ENCODE peak calls at places on chromosome 11, in ten cellular contexts. I, H, Y, D, L, E, Z, R, P and K are unnamed samples.

GRCh38 chr11:120192831-120193625 is 17.8 kb upstream of the OAF start:
- DNase-seq in P (peak; percentile 21), Y (no peak), Z (no peak), L (no peak), E (no peak), H (peak; percentile 50), R (no peak), I (no peak), D (no peak), K (no peak)

GRCh38 chr11:35367491-35367890 is 51.9 kb downstream of the SLC1A2 start:
- DNase-seq in P (no peak), H (no peak), I (no peak), D (peak; percentile 34), R (no peak), E (no peak), L (no peak), Z (no peak), Y (no peak), K (no peak)

GRCh38 chr11:7160814-7161489 is 72.2 kb downstream of the RBMXL2 start:
- DNase-seq in H (no peak), R (peak; percentile 2), Y (no peak), I (no peak), L (no peak), D (no peak), P (no peak), E (no peak), Z (no peak), K (no peak)

GRCh38 chr11:62680825-62681240 is 2.0 kb upstream of the UBXN1 start:
- DNase-seq in Z (no peak), R (peak; percentile 66), D (peak; percentile 76), L (no peak), H (peak; percentile 69), Y (no peak), I (no peak), E (no peak), P (peak; percentile 57), K (no peak)

GRCh38 chr11:96079691-96080090 is 155.8 kb upstream of the MTMR2 start:
- DNase-seq in E (no peak), R (no peak), Y (no peak), H (no peak), P (no peak), I (no peak), L (no peak), Z (no peak), D (no peak), K (no peak)

GRCh38 chr11:121443688-121444275 is 8.3 kb upstream of the SORL1 start:
- DNase-seq in P (no peak), D (no peak), Z (no peak), E (no peak), Y (no peak), I (no peak), R (peak; percentile 75), L (no peak), H (no peak), K (no peak)

GRCh38 chr11:76190376-76190775 is 15.9 kb downstream of the WNT11 start:
- DNase-seq in D (no peak), Z (no peak), H (no peak), Y (no peak), E (no peak), R (no peak), I (no peak), P (no peak), L (no peak), K (no peak)

GRCh38 chr11:76682681-76683080 is 12.1 kb upstream of the LRRC32 start:
- DNase-seq in I (no peak), R (no peak), H (no peak), Y (no peak), P (no peak), L (no peak), E (no peak), D (no peak), Z (no peak), K (no peak)

GRCh38 chr11:120057595-120058581 is 80.0 kb downstream of the TRIM29 start:
- DNase-seq in D (no peak), P (no peak), E (no peak), I (no peak), L (no peak), H (no peak), R (no peak), Z (no peak), Y (no peak), K (no peak)

GRCh38 chr11:7597620-7598019 is 75.7 kb downstream of the CYB5R2 start:
- DNase-seq in L (no peak), D (no peak), P (no peak), Z (no peak), R (no peak), Y (no peak), H (peak; percentile 86), I (peak; percentile 65), E (no peak), K (no peak)

GRCh38 chr11:32391965-32392553 is 43.3 kb downstream of the WT1 start:
- DNase-seq in D (peak; percentile 41), R (no peak), Y (no peak), Z (no peak), E (no peak), I (no peak), H (no peak), P (no peak), L (no peak), K (no peak)

GRCh38 chr11:40129276-40129675 is 1330.2 kb downstream of the LRRC4C start:
- DNase-seq in E (no peak), D (no peak), L (no peak), Y (no peak), I (peak; percentile 19), P (no peak), R (no peak), Z (no peak), H (no peak), K (peak; percentile 6)

GRCh38 chr11:127693686-127694085 is 693.1 kb upstream of the KIRREL3 start:
- DNase-seq in H (no peak), I (no peak), Z (no peak), L (no peak), D (no peak), P (no peak), R (no peak), Y (no peak), E (no peak), K (no peak)

GRCh38 chr11:112163875-112164521 is at the start of gene IL18:
- DNase-seq in P (peak; percentile 58), D (no peak), L (no peak), E (no peak), R (no peak), Z (no peak), I (no peak), H (peak; percentile 84), Y (no peak), K (no peak)

GRCh38 chr11:2325719-2326118 is 23.9 kb downstream of the TSPAN32 start:
- DNase-seq in R (no peak), H (peak; percentile 58), L (no peak), E (no peak), P (peak; percentile 65), D (no peak), Z (no peak), I (no peak), Y (no peak), K (no peak)